ENCODE peak calls at places on chromosome 6, in four cellular contexts. H is naive thymus-derived CD4-positive, alpha-beta T cell; J is heart left ventricle; N is Panc1. I is an unnamed sample.

GRCh38 chr6:16764188-16764950 is 3.1 kb upstream of the ATXN1 start:
- DNase-seq in N (no peak), H (no peak), J (no peak), I (no peak)

GRCh38 chr6:156589281-156589680 is 187.9 kb upstream of the ARID1B start:
- DNase-seq in H (no peak), J (no peak), N (no peak), I (no peak)

GRCh38 chr6:107284805-107285204 is 169.5 kb upstream of the BEND3 start:
- DNase-seq in N (no peak), H (no peak), J (no peak), I (no peak)

GRCh38 chr6:160088069-160088773 is 33.4 kb upstream of the SLC22A1 start:
- DNase-seq in H (no peak), J (peak), N (no peak), I (no peak)

GRCh38 chr6:33764036-33764435 is 17.3 kb upstream of the IP6K3 start:
- DNase-seq in N (no peak), H (no peak), J (no peak), I (no peak)

GRCh38 chr6:106192824-106193223 is 106.7 kb downstream of the PRDM1 start:
- DNase-seq in N (no peak), H (no peak), J (no peak), I (no peak)

GRCh38 chr6:31899215-31899614 is 1.7 kb upstream of the EHMT2 start:
- DNase-seq in H (no peak), J (no peak), N (no peak), I (no peak)

GRCh38 chr6:66226099-66226498 is 519.1 kb upstream of the EYS start:
- DNase-seq in N (no peak), H (no peak), J (no peak), I (no peak)

GRCh38 chr6:158387036-158387435 is 74.8 kb downstream of the TULP4 start:
- DNase-seq in H (no peak), N (no peak), J (no peak), I (no peak)

GRCh38 chr6:18585032-18585573 is 198.0 kb downstream of the RNF144B start:
- DNase-seq in H (no peak), J (peak), N (peak), I (no peak)

GRCh38 chr6:56815436-56815835 is 139.5 kb upstream of the BEND6 start:
- DNase-seq in J (no peak), N (no peak), H (no peak), I (no peak)

GRCh38 chr6:129567374-129567773 is 142.6 kb downstream of the ARHGAP18 start:
- DNase-seq in N (no peak), H (no peak), J (no peak), I (no peak)

GRCh38 chr6:166618866-166619761 is 7.9 kb downstream of the RPS6KA2 start:
- DNase-seq in N (no peak), J (no peak), H (no peak), I (no peak)

GRCh38 chr6:44037847-44038542 is 89.3 kb downstream of the MRPL14 start:
- DNase-seq in N (no peak), H (no peak), J (no peak), I (no peak)

GRCh38 chr6:2875840-2876207 is 27.3 kb downstream of the SERPINB9 start:
- DNase-seq in J (peak), N (no peak), H (no peak), I (peak)

GRCh38 chr6:2873643-2874042 is 29.5 kb downstream of the SERPINB9 start:
- DNase-seq in H (no peak), J (no peak), N (no peak), I (no peak)

GRCh38 chr6:2877960-2878359 is 25.1 kb downstream of the SERPINB9 start:
- DNase-seq in J (no peak), N (no peak), H (no peak), I (peak)

GRCh38 chr6:2877057-2877882 is 25.8 kb downstream of the SERPINB9 start:
- DNase-seq in N (no peak), J (no peak), H (no peak), I (no peak)

DNA sequence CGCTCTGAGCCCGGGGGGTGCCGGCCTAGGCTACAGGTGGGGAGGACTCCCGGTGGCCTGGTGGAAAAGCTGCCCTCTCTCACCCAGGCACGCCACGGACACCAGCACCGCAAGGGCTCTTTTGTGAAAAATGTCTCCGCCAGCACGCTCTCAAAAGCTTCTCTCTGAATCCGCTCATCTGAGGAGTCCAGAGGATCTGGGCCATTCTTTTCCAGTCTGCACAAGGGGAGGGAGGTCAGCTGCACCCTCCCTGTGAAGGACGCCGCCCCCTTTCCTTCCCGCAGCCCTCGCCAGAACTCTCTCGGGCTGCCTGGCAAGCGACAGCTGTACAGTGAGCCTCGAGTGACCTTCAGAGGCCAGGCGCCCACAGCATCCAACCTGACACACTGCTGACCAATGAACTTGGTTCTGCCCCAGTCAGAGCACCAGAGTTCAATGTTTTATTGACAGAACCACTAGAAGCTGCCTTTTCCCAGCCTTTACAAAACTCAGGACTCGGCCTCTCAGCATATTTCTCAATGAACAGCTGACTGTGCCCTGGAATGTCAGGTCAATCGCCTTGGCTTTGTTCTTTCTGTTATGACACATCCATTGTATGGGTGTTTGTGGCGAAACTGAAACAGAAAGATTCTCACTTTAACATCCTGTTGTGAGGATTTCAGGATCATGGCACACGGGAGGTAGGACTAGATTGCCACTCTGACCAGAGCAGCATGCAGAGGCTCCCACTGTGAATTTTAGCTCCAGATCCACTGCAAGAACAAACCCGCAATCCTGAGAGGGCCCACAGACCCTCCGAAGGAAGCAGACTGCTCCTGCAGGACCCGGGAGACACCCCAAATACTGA is 26.7 kb downstream of the SERPINB9 start:
- DNase-seq in N (no peak), H (no peak), J (peak), I (no peak)
- H3K4me3 ChIP-seq in N (peak), H (peak), J (peak), I (peak)

GRCh38 chr6:22952076-22952475 is 382.7 kb downstream of the HDGFL1 start:
- DNase-seq in H (no peak), J (no peak), N (no peak), I (no peak)

GRCh38 chr6:22958677-22959076 is 389.3 kb downstream of the HDGFL1 start:
- DNase-seq in J (no peak), H (no peak), N (no peak), I (no peak)

GRCh38 chr6:22956029-22956715 is 386.8 kb downstream of the HDGFL1 start:
- DNase-seq in N (no peak), J (no peak), H (no peak), I (no peak)

GRCh38 chr6:22959571-22959970 is 390.2 kb downstream of the HDGFL1 start:
- DNase-seq in H (no peak), J (no peak), N (no peak), I (no peak)

GRCh38 chr6:22954749-22955385 is 385.5 kb downstream of the HDGFL1 start:
- DNase-seq in H (no peak), J (no peak), N (no peak), I (no peak)
- H3K4me3 ChIP-seq in H (peak), J (peak), N (no peak), I (peak)

GRCh38 chr6:67886036-67886707 is 748.9 kb upstream of the ADGRB3 start:
- DNase-seq in N (no peak), H (no peak), J (no peak), I (no peak)

GRCh38 chr6:67885081-67886033 is 749.7 kb upstream of the ADGRB3 start:
- DNase-seq in H (no peak), J (no peak), N (no peak), I (no peak)

GRCh38 chr6:67883500-67884366 is 751.3 kb upstream of the ADGRB3 start:
- DNase-seq in H (no peak), J (no peak), N (no peak), I (no peak)

GRCh38 chr6:67882436-67883311 is 752.4 kb upstream of the ADGRB3 start:
- DNase-seq in N (no peak), J (no peak), H (no peak), I (no peak)

GRCh38 chr6:67884442-67884841 is 750.6 kb upstream of the ADGRB3 start:
- DNase-seq in N (no peak), J (no peak), H (no peak), I (no peak)
- H3K4me3 ChIP-seq in N (no peak), J (no peak), H (no peak), I (no peak)

DNA sequence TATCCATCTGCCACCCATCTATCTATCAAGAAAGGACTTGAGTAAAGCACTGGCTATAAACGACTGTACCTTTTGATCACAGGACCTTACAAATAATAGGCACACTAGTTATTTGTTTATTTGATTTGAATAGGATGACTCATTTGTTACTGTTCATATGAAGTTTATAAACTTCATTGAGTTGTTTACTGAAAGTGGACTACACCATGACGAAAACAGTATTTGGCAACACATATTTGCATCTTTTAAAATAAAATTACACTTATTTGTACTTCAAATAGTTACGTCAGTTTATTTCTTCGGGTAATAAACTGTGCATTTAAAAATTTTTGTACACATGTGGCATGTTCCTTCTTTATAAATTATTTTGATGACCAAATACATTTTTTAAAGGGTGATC is 133.0 kb downstream of the OGFRL1 start:
- DNase-seq in J (no peak), N (no peak), H (no peak), I (no peak)
- H3K4me3 ChIP-seq in J (no peak), N (peak), H (no peak), I (no peak)

GRCh38 chr6:54722328-54722727 is 124.2 kb upstream of the FAM83B start:
- DNase-seq in J (no peak), N (no peak), H (no peak), I (no peak)
- H3K4me3 ChIP-seq in J (no peak), N (no peak), H (no peak), I (no peak)

GRCh38 chr6:30202366-30202765 is 10.8 kb downstream of the TRIM26 start:
- DNase-seq in J (no peak), N (no peak), H (no peak), I (no peak)

GRCh38 chr6:30211306-30211705 is 1.9 kb downstream of the TRIM26 start:
- DNase-seq in H (no peak), N (no peak), J (no peak), I (no peak)

GRCh38 chr6:30206152-30206551 is 7.1 kb downstream of the TRIM26 start:
- DNase-seq in N (no peak), H (no peak), J (no peak), I (no peak)

GRCh38 chr6:30207619-30208295 is 5.4 kb downstream of the TRIM26 start:
- DNase-seq in H (no peak), N (no peak), J (no peak), I (no peak)

GRCh38 chr6:30206799-30207618 is 6.2 kb downstream of the TRIM26 start:
- DNase-seq in H (no peak), N (no peak), J (no peak), I (no peak)
- H3K4me3 ChIP-seq in H (no peak), N (no peak), J (no peak), I (no peak)

DNA sequence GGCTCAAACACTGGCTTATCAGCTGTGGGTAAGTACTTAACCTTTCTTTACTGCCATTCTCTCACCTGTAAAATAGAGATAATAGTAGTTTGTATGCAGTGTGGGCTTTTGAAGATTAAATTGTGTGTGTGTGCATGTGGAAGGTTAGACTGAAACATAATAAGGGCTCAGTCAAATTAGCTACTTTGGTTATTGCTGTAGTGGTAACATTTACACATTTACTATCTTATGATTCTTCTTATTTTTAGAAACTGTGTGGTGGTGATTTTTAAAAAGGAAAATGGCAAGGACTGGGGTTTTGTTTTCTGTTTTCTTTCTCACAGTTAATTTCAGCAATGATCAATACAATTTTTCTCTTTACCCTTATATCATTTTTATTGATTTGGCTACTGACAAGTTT is 206.9 kb downstream of the NKAIN2 start:
- DNase-seq in H (no peak), J (no peak), N (no peak), I (no peak)
- H3K4me3 ChIP-seq in H (no peak), J (no peak), N (no peak), I (no peak)

DNA sequence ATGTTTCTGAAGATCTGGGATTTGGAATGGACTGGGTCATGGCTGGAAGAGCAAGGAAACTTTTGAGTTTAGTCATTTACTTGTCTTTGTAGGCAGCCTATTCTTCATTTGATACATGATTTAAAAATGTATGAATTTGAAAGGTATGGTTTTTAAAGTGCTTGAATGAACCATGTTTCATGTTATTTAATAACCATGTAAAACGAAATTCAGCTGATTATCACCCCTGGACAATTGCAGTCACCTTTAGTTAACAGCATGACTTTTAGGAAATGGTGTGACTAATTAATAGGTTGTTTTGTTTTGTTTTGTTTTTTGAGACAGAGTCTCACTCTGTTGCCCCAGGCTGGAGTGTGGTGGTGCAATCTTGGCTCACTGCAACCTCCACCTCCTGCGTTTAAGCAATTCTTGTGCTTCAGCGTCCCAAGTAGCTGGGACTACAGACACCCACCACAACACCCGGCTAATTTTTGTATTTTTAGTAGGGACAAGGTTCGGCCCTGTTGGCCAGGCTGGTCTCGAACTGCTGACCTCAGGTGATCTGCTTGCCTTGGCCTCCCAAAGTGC is 2.1 kb downstream of the STX11 start:
- DNase-seq in J (no peak), N (no peak), H (no peak), I (no peak)
- H3K4me3 ChIP-seq in J (no peak), N (no peak), H (no peak), I (no peak)

DNA sequence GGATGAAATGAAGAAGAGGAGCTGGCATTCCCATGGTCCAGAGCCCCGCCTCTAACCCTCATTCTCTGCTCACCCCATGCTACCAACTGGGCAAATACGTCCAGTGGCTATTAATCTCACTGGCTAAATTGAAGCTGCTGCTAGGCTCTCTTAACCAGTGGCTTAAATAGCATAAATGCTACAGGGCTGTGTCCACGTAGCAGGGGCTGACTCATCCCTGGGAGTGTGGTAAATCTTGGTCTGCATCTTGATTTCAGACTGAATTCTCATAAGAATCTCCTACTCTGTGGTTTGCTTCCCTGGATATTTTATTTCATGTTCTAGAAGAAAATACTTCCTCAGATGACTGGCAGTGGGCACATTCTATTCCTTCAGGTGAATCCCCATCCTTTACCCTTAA is 193.1 kb upstream of the ARG1 start:
- DNase-seq in J (no peak), H (no peak), N (no peak), I (no peak)
- H3K4me3 ChIP-seq in J (no peak), H (no peak), N (no peak), I (no peak)

GRCh38 chr6:112145080-112145573 is 57.7 kb downstream of the FAM229B start:
- DNase-seq in N (no peak), H (no peak), J (no peak), I (no peak)

GRCh38 chr6:112148103-112148502 is 60.7 kb downstream of the FAM229B start:
- DNase-seq in N (no peak), J (no peak), H (no peak), I (no peak)

GRCh38 chr6:112141707-112142106 is 54.3 kb downstream of the FAM229B start:
- DNase-seq in H (no peak), N (no peak), J (no peak), I (no peak)

GRCh38 chr6:112149236-112149635 is 61.8 kb downstream of the FAM229B start:
- DNase-seq in H (no peak), J (no peak), N (no peak), I (no peak)

DNA sequence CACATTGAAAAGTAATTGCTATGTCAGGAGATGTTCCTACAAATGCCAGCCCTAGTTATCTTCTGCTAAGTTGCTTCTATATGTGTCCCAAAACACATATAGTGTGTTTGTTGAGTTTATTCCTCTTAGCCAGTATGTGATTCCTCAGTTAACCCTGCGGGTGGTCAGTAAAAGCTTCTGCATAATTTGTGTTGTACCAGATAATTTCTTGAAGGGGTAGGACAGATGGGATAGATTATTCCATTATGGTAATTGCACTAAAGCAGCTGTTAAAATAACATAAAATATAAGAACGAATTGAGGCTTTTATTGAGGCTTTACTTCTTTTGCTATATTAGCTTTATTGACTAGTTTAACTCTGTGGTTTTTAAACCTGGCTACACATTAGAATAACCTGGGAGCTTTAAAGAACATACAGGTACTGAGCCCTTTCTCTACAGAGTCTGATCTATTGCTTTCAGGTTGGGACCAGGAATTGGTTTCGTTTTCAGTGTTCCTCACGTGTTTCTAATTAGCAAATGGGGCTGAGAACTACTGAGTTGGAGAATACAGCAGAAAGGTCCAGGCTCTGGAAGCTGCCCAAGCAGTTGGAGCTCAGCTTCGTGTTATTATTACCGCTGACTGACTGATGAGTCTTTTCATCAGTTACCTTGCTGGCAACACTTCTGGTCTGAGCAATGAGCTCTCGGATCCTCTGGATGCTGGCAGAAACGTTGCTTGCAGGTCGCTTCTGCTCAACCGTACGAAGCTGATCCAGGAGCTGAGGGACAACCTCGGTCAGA is 56.9 kb downstream of the FAM229B start:
- DNase-seq in J (no peak), N (no peak), H (no peak), I (no peak)
- H3K4me3 ChIP-seq in J (no peak), N (peak), H (no peak), I (no peak)

I was measured in effector memory CD4-positive, alpha-beta T cell.